ENCODE peak calls at places on chromosomes 3 and 15, in six cellular contexts. E is colonic mucosa; A is stimulated activated CD8-positive, alpha-beta memory T cell treated with anti-CD3 and anti-CD28 coated beads, Interleukin-15, amount 100 ng/mL, for 24 hours; D is stimulated activated CD4-positive, alpha-beta T cell treated with anti-CD3 and anti-CD28 coated beads, Interleukin-2, amount 100 ng/mL, for 24 hours; N is Kasumi-1; Z is non-pigmented ciliary epithelial cell. P is an unnamed sample.

GRCh38 chr15:43541785-43542184 is 24.4 kb downstream of the MAP1A start:
- DNase-seq in E (no peak), A (no peak), D (no peak), N (no peak), Z (no peak), P (no peak)

GRCh38 chr3:23668430-23668904 is 137.3 kb upstream of the UBE2E1 start:
- DNase-seq in E (no peak), A (no peak), D (no peak), N (no peak), Z (peak; percentile 65), P (peak; percentile 73)

GRCh38 chr3:72515915-72516314 is 332.3 kb downstream of the SHQ1 start:
- DNase-seq in E (no peak), A (no peak), D (no peak), N (no peak), Z (no peak), P (no peak)

GRCh38 chr15:58462973-58463663 is 31.3 kb downstream of the LIPC start:
- DNase-seq in E (no peak), A (no peak), D (no peak), N (no peak), Z (no peak), P (no peak)

GRCh38 chr3:168165390-168166269 is 69.9 kb upstream of the GOLIM4 start:
- DNase-seq in E (peak; percentile 81), A (no peak), D (peak; percentile 17), N (peak; percentile 63), Z (peak; percentile 38), P (peak; percentile 65)

GRCh38 chr3:158935846-158936245 is 134.0 kb downstream of the MFSD1 start:
- DNase-seq in E (no peak), A (no peak), D (no peak), N (no peak), Z (no peak), P (no peak)

GRCh38 chr3:126132751-126133511 is 47.5 kb downstream of the ALDH1L1 start:
- DNase-seq in E (peak; percentile 9), A (no peak), D (no peak), N (no peak), Z (no peak), P (no peak)

GRCh38 chr15:100900136-100900894 is 18.8 kb upstream of the LRRK1 start:
- DNase-seq in E (peak; percentile 51), A (no peak), D (no peak), N (no peak), Z (no peak), P (no peak)

GRCh38 chr3:195809291-195809785 is 2.4 kb downstream of the MUC4 start:
- DNase-seq in E (peak; percentile 76), A (no peak), D (no peak), N (no peak), Z (no peak), P (no peak)

GRCh38 chr3:31219131-31219843 is 313.4 kb upstream of the STT3B start:
- DNase-seq in E (no peak), A (no peak), D (no peak), N (peak; percentile 36), Z (peak; percentile 41), P (no peak)

GRCh38 chr3:149658444-149659172 is 783 bp upstream of the WWTR1 start:
- DNase-seq in E (peak; percentile 53), A (no peak), D (peak; percentile 25), N (peak; percentile 22), Z (no peak), P (peak; percentile 84)

GRCh38 chr15:73994912-73995622 is 551 bp downstream of the PML start:
- DNase-seq in E (peak; percentile 52), A (no peak), D (no peak), N (peak; percentile 50), Z (no peak), P (no peak)

GRCh38 chr3:126118591-126118990 is 34.7 kb upstream of the SLC41A3 start:
- DNase-seq in E (peak; percentile 13), A (no peak), D (no peak), N (no peak), Z (no peak), P (no peak)

GRCh38 chr3:138049157-138049919 is 39.4 kb downstream of the CLDN18 start:
- DNase-seq in E (no peak), A (no peak), D (no peak), N (no peak), Z (peak; percentile 63), P (no peak)

GRCh38 chr3:127970966-127971592 is 56.0 kb downstream of the KBTBD12 start:
- DNase-seq in E (peak; percentile 43), A (no peak), D (no peak), N (peak; percentile 52), Z (no peak), P (peak; percentile 27)

GRCh38 chr15:72342385-72342784 is 22.4 kb upstream of the CELF6 start:
- DNase-seq in E (no peak), A (no peak), D (peak; percentile 20), N (peak; percentile 44), Z (no peak), P (peak; percentile 31)

GRCh38 chr3:171704002-171704401 is 106.3 kb downstream of the PLD1 start:
- DNase-seq in E (peak; percentile 52), A (no peak), D (peak; percentile 17), N (peak; percentile 76), Z (no peak), P (peak; percentile 45)

GRCh38 chr3:31213869-31214486 is 318.7 kb upstream of the STT3B start:
- DNase-seq in E (peak; percentile 42), A (no peak), D (no peak), N (peak; percentile 95), Z (no peak), P (peak; percentile 46)

GRCh38 chr3:47636921-47637320 is 58.3 kb upstream of the CSPG5 start:
- DNase-seq in E (no peak), A (no peak), D (no peak), N (no peak), Z (no peak), P (no peak)

GRCh38 chr15:80727196-80727595 is 32.1 kb downstream of the ABHD17C start:
- DNase-seq in E (no peak), A (no peak), D (no peak), N (no peak), Z (peak; percentile 42), P (no peak)

GRCh38 chr3:118986734-118987133 is 47.9 kb downstream of the IGSF11 start:
- DNase-seq in E (no peak), A (no peak), D (no peak), N (peak; percentile 37), Z (no peak), P (no peak)

GRCh38 chr3:70916375-70917055 is 604.1 kb upstream of the MDFIC2 start:
- DNase-seq in E (no peak), A (no peak), D (no peak), N (no peak), Z (no peak), P (peak; percentile 33)

GRCh38 chr3:149352556-149352955 is 19.1 kb upstream of the TM4SF18 start:
- DNase-seq in E (peak; percentile 62), A (no peak), D (peak; percentile 33), N (peak; percentile 79), Z (no peak), P (peak; percentile 70)

GRCh38 chr15:26864664-26865191 is 2.1 kb upstream of the GABRA5 start:
- DNase-seq in E (no peak), A (no peak), D (peak; percentile 4), N (peak; percentile 4), Z (peak; percentile 18), P (peak; percentile 4)

GRCh38 chr3:30659270-30660127 is 53.1 kb downstream of the TGFBR2 start:
- DNase-seq in E (no peak), A (no peak), D (no peak), N (no peak), Z (peak; percentile 96), P (peak; percentile 94)

GRCh38 chr3:52150860-52151259 is 3.4 kb downstream of the POC1A start:
- DNase-seq in E (no peak), A (no peak), D (no peak), N (no peak), Z (no peak), P (no peak)

P was measured in endothelial cell of umbilical vein.